ENCODE peak calls at places on chromosome 12, in six cellular contexts. X is Caco-2, O is stomach, W is heart left ventricle, H is Panc1, Q is lung. B is an unnamed sample.

GRCh38 chr12:28550757-28551381 is 360.6 kb downstream of the CCDC91 start:
- DNase-seq in Q (no peak), H (no peak), O (no peak), W (no peak), X (no peak), B (no peak)

GRCh38 chr12:119911147-119911546 is 34.0 kb upstream of the CIT start:
- DNase-seq in H (no peak), W (no peak), O (no peak), X (no peak), Q (no peak), B (no peak)

GRCh38 chr12:50283230-50283923 is at the start of gene LIMA1:
- DNase-seq in H (no peak), W (peak; percentile 95), X (peak; percentile 95), Q (peak; percentile 90), O (peak; percentile 97), B (peak; percentile 84)

GRCh38 chr12:112275836-112276235 is 106.4 kb downstream of the HECTD4 start:
- DNase-seq in H (no peak), O (no peak), W (no peak), Q (no peak), X (no peak), B (no peak)

GRCh38 chr12:65918057-65918456 is 93.8 kb downstream of the HMGA2 start:
- DNase-seq in H (no peak), W (no peak), X (no peak), Q (no peak), O (no peak), B (no peak)

GRCh38 chr12:103586791-103587370 is at the start of gene STAB2:
- DNase-seq in O (no peak), X (no peak), Q (no peak), W (no peak), H (no peak), B (no peak)

GRCh38 chr12:67885370-67886169 is 103.7 kb upstream of the IFNG-AS1 start:
- DNase-seq in W (no peak), O (no peak), Q (no peak), X (no peak), H (no peak), B (no peak)

GRCh38 chr12:569803-570236 is 93.4 kb downstream of the NINJ2 start:
- DNase-seq in X (peak; percentile 90), Q (peak; percentile 90), H (peak; percentile 18), W (peak; percentile 94), O (peak; percentile 90), B (peak; percentile 91)

GRCh38 chr12:78096909-78097597 is 266.4 kb downstream of the NAV3 start:
- DNase-seq in H (no peak), X (no peak), Q (no peak), O (no peak), W (no peak), B (no peak)

GRCh38 chr12:110046451-110047187 is 1.7 kb downstream of the C12orf76 start:
- DNase-seq in H (no peak), Q (no peak), O (no peak), X (no peak), W (no peak), B (no peak)

GRCh38 chr12:110042260-110042659 is 6.1 kb downstream of the C12orf76 start:
- DNase-seq in W (no peak), X (no peak), Q (no peak), O (no peak), H (no peak), B (no peak)

GRCh38 chr12:110050927-110051326 is 2.6 kb upstream of the C12orf76 start:
- DNase-seq in W (no peak), H (no peak), X (no peak), O (no peak), Q (no peak), B (no peak)

GRCh38 chr12:110048242-110049027 is at the start of gene C12orf76:
- DNase-seq in X (peak; percentile 92), O (peak; percentile 94), H (peak; percentile 93), W (peak; percentile 96), Q (peak; percentile 95), B (peak; percentile 94)

GRCh38 chr12:110047297-110047940 is 903 bp downstream of the C12orf76 start:
- DNase-seq in W (no peak), O (no peak), H (no peak), Q (no peak), X (no peak), B (no peak)
- H3K4me1 ChIP-seq in W (peaks cover 13% of the 10 kb centered on the region), O (peaks cover 28% of the 10 kb centered on the region), H (peaks cover 17% of the 10 kb centered on the region), Q (peaks cover 6% of the 10 kb centered on the region), X (peaks cover 22% of the 10 kb centered on the region), B (no peaks in the 10 kb centered on the region)

GRCh38 chr12:3553221-3553620 is 62.2 kb downstream of the PRMT8 start:
- DNase-seq in O (peak; percentile 22), Q (no peak), H (no peak), X (no peak), W (no peak), B (no peak)

GRCh38 chr12:3551976-3552725 is 61.1 kb downstream of the PRMT8 start:
- DNase-seq in O (peak; percentile 17), X (no peak), H (no peak), W (no peak), Q (no peak), B (no peak)

GRCh38 chr12:3552726-3553045 is 61.7 kb downstream of the PRMT8 start:
- DNase-seq in W (no peak), X (no peak), O (peak; percentile 16), Q (no peak), H (no peak), B (no peak)

GRCh38 chr12:3554547-3555115 is 63.6 kb downstream of the PRMT8 start:
- DNase-seq in O (no peak), Q (no peak), H (no peak), W (no peak), X (no peak), B (no peak)

DNA sequence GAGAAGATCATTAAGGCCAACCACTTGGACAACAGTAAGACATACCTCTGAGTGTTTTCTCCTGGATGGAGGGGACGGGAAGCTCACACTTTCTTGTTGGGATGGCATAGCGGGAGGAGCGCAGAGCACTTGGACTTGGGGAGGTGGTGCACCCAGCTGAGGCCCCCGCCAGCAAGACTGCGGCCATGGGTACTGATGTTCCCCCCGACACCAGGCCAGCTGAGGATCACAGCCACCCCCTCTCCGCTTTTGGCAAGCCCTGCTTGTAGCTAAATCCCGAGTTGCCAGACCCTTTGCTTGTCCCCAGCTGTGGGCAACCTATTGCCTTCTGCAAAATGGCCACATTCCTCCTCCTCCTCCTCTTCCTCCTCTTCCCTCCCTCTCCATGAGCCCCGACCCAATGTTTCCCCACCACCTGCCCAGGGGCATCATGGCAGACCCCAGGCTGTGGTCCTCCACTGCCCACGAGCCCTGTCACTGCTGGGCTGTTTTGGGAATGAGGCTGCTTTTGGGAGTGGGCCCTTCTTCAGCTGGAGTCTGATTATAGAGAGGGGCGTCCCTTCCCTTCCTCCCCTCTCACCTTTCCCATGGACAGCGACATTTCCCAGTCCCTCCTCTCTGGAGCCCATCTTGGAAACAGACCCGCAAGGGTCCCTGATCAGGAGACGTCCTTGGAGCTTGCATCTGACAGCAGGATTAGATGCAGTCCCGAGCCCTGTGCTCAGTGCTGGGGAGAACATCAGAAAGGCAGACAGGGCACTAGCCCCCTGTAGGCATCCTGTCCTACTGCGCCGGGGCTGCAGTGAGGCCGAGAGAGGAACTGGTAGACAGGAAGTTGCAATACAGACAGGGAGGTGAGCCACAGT is 62.9 kb downstream of the PRMT8 start:
- DNase-seq in W (no peak), H (no peak), O (peak; percentile 11), X (no peak), Q (no peak), B (no peak)
- TF ChIP-seq CTCF in W (no peak), H (no peak), O (no peak), X (no peak), Q (no peak), B (no peak)

GRCh38 chr12:47900101-47900479 is 4.7 kb downstream of the VDR start:
- DNase-seq in O (no peak), H (no peak), Q (no peak), W (no peak), X (no peak), B (no peak)
- H3K4me1 ChIP-seq in O (peaks cover 29% of the 10 kb centered on the region), H (peaks cover 18% of the 10 kb centered on the region), Q (no peaks in the 10 kb centered on the region), W (peaks cover under 1% of the 10 kb centered on the region), X (peaks cover 16% of the 10 kb centered on the region), B (no peaks in the 10 kb centered on the region)

GRCh38 chr12:55730447-55730820 is 1.6 kb upstream of the CD63 start:
- DNase-seq in O (no peak), W (no peak), X (no peak), H (no peak), Q (no peak), B (no peak)
- TF ChIP-seq CTCF in O (no peak), W (no peak), X (no peak), H (no peak), Q (no peak), B (no peak)

GRCh38 chr12:6076340-6076739 is 48.1 kb downstream of the VWF start:
- DNase-seq in H (no peak), Q (no peak), O (no peak), X (no peak), W (no peak), B (no peak)

GRCh38 chr12:6073426-6073825 is 51.0 kb downstream of the VWF start:
- DNase-seq in X (no peak), W (no peak), O (no peak), H (no peak), Q (no peak), B (no peak)

GRCh38 chr12:6074979-6075585 is 49.4 kb downstream of the VWF start:
- DNase-seq in Q (peak; percentile 42), W (no peak), O (peak; percentile 33), H (no peak), X (no peak), B (peak; percentile 72)

GRCh38 chr12:6072302-6072752 is 52.1 kb downstream of the VWF start:
- DNase-seq in Q (no peak), W (no peak), O (no peak), X (no peak), H (no peak), B (no peak)

GRCh38 chr12:6074394-6074793 is 50.1 kb downstream of the VWF start:
- DNase-seq in O (no peak), H (no peak), X (no peak), W (no peak), Q (no peak), B (no peak)
- H3K4me1 ChIP-seq in O (peaks cover 16% of the 10 kb centered on the region), H (no peaks in the 10 kb centered on the region), X (peaks cover 27% of the 10 kb centered on the region), W (peaks cover 28% of the 10 kb centered on the region), Q (no peaks in the 10 kb centered on the region), B (no peaks in the 10 kb centered on the region)

GRCh38 chr12:121296618-121297476 is at the start of gene CAMKK2:
- DNase-seq in H (no peak), O (peak; percentile 89), W (peak; percentile 94), Q (peak; percentile 86), X (peak; percentile 88), B (no peak)
- TF ChIP-seq CTCF in H (no peak), O (peak; percentile 8), W (no peak), Q (no peak), X (peak; percentile 33), B (no peak)

B was measured in right atrium auricular region.